ENCODE peak calls at places on chromosomes 3 and 15, in six cellular contexts. H is cardiac muscle cell, S is AG08395, M is lower leg skin, O is posterior vena cava, Y is T-helper 1 cell. G is an unnamed sample.

GRCh38 chr3:97009427-97010019 is 195.1 kb downstream of the EPHA6 start:
- DNase-seq in Y (no peak), O (no peak), M (no peak), S (no peak), H (no peak), G (no peak)

GRCh38 chr15:56582785-56583184 is 117.8 kb upstream of the MNS1 start:
- DNase-seq in M (no peak), Y (no peak), H (no peak), O (no peak), S (no peak), G (no peak)

GRCh38 chr3:13874891-13875290 is 5.0 kb downstream of the WNT7A start:
- DNase-seq in S (no peak), H (no peak), O (peak; percentile 77), Y (no peak), M (no peak), G (no peak)

GRCh38 chr15:41827290-41827879 is 507 bp upstream of the JMJD7 start:
- DNase-seq in O (no peak), M (no peak), S (no peak), Y (peak; percentile 33), H (no peak), G (no peak)

GRCh38 chr3:186060222-186060621 is 48.7 kb downstream of the ETV5 start:
- DNase-seq in M (no peak), H (no peak), Y (no peak), O (no peak), S (no peak), G (no peak)

GRCh38 chr3:64977308-64978100 is 289.7 kb upstream of the ADAMTS9 start:
- DNase-seq in S (no peak), H (peak; percentile 44), Y (no peak), O (no peak), M (no peak), G (peak; percentile 93)

GRCh38 chr3:123085293-123085949 is 18.6 kb downstream of the PDIA5 start:
- DNase-seq in M (peak; percentile 62), S (no peak), O (peak; percentile 63), Y (no peak), H (no peak), G (no peak)

GRCh38 chr3:136860541-136860940 is 1.5 kb upstream of the NCK1 start:
- DNase-seq in S (no peak), H (peak; percentile 21), M (no peak), O (no peak), Y (no peak), G (no peak)

GRCh38 chr15:71066983-71067382 is 48.3 kb upstream of the THSD4 start:
- DNase-seq in O (no peak), H (peak; percentile 92), M (no peak), S (peak; percentile 50), Y (no peak), G (no peak)

GRCh38 chr3:102163039-102163817 is 271.6 kb upstream of the ZPLD1 start:
- DNase-seq in H (peak; percentile 91), Y (no peak), O (peak; percentile 81), S (no peak), M (no peak), G (no peak)

GRCh38 chr3:146746190-146746589 is 141.0 kb upstream of the PLSCR5 start:
- DNase-seq in Y (no peak), M (no peak), S (no peak), O (no peak), H (peak; percentile 4), G (no peak)

GRCh38 chr3:117443014-117443413 is 733.4 kb downstream of the TUSC7 start:
- DNase-seq in M (no peak), S (no peak), Y (no peak), O (no peak), H (peak; percentile 62), G (peak; percentile 4)

GRCh38 chr3:111917300-111917699 is 58.2 kb downstream of the PHLDB2 start:
- DNase-seq in Y (no peak), O (no peak), H (peak; percentile 46), M (no peak), S (peak; percentile 36), G (no peak)

GRCh38 chr3:72086712-72087093 is 301.8 kb upstream of the PROK2 start:
- DNase-seq in S (no peak), H (no peak), O (no peak), Y (no peak), M (no peak), G (no peak)

GRCh38 chr3:9201278-9201677 is 48.2 kb downstream of the SRGAP3 start:
- DNase-seq in M (peak; percentile 86), O (no peak), H (no peak), Y (no peak), S (peak; percentile 85), G (no peak)

GRCh38 chr3:12845790-12846189 is 4.4 kb upstream of the RPL32 start:
- DNase-seq in O (no peak), H (no peak), S (no peak), M (no peak), Y (no peak), G (no peak)

GRCh38 chr3:187669675-187670504 is at the start of gene SST:
- DNase-seq in O (peak; percentile 82), M (no peak), S (peak; percentile 58), H (peak; percentile 69), Y (no peak), G (no peak)

GRCh38 chr3:142004025-142004424 is 127.6 kb downstream of the ATP1B3 start:
- DNase-seq in M (no peak), S (no peak), H (no peak), Y (no peak), O (no peak), G (no peak)

GRCh38 chr15:57227181-57227580 is 149.1 kb upstream of the CGNL1 start:
- DNase-seq in M (no peak), H (no peak), O (no peak), Y (no peak), S (no peak), G (no peak)

GRCh38 chr3:127037021-127037400 is 54.1 kb downstream of the PLXNA1 start:
- DNase-seq in H (no peak), O (no peak), Y (no peak), M (no peak), S (no peak), G (no peak)

GRCh38 chr3:128727996-128728395 is 2.0 kb downstream of the RAB7A start:
- DNase-seq in H (no peak), Y (no peak), M (no peak), O (no peak), S (peak; percentile 30), G (no peak)

GRCh38 chr3:98725352-98725751 is 37.8 kb upstream of the ST3GAL6 start:
- DNase-seq in H (no peak), S (no peak), Y (no peak), O (no peak), M (no peak), G (no peak)

GRCh38 chr3:27659279-27660021 is 62.7 kb downstream of the EOMES start:
- DNase-seq in M (peak; percentile 89), H (peak; percentile 67), O (no peak), S (peak; percentile 56), Y (peak; percentile 22), G (no peak)

GRCh38 chr15:86349565-86349964 is 269.9 kb downstream of the AGBL1 start:
- DNase-seq in S (no peak), M (no peak), Y (no peak), H (no peak), O (no peak), G (no peak)

G was measured in kidney epithelial cell.